ENCODE peak calls at places on chromosomes 3 and 15, in six cellular contexts. One of them, this sample, is unnamed.

GRCh38 chr15:69414702-69415161 is 583 bp downstream of the KIF23 start:
- DNase-seq in transverse colon: peak
- DNase-seq in GM06990: peak
- DNase-seq in foreskin fibroblast: peak
- DNase-seq in HFF-Myc: peak
- DNase-seq in AG10803: peak
- DNase-seq in this sample: peak

GRCh38 chr3:42182555-42182954 is 83.4 kb downstream of the CCK start:
- DNase-seq in transverse colon: no peak
- DNase-seq in GM06990: no peak
- DNase-seq in foreskin fibroblast: no peak
- DNase-seq in HFF-Myc: no peak
- DNase-seq in AG10803: peak
- DNase-seq in this sample: peak

GRCh38 chr3:156478931-156479330 is 76.0 kb downstream of the SSR3 start:
- DNase-seq in transverse colon: no peak
- DNase-seq in GM06990: no peak
- DNase-seq in foreskin fibroblast: no peak
- DNase-seq in HFF-Myc: no peak
- DNase-seq in AG10803: no peak
- DNase-seq in this sample: no peak

GRCh38 chr3:65335587-65335986 is 647.8 kb upstream of the ADAMTS9 start:
- DNase-seq in transverse colon: no peak
- DNase-seq in GM06990: no peak
- DNase-seq in foreskin fibroblast: no peak
- DNase-seq in HFF-Myc: no peak
- DNase-seq in AG10803: no peak
- DNase-seq in this sample: no peak

GRCh38 chr15:81235781-81236507 is 39.3 kb downstream of the IL16 start:
- DNase-seq in transverse colon: no peak
- DNase-seq in GM06990: no peak
- DNase-seq in foreskin fibroblast: peak
- DNase-seq in HFF-Myc: peak
- DNase-seq in AG10803: peak
- DNase-seq in this sample: peak

GRCh38 chr3:72844436-72844999 is 3.7 kb downstream of the SHQ1 start:
- DNase-seq in transverse colon: no peak
- DNase-seq in GM06990: no peak
- DNase-seq in foreskin fibroblast: peak
- DNase-seq in HFF-Myc: no peak
- DNase-seq in AG10803: peak
- DNase-seq in this sample: no peak

GRCh38 chr3:16790432-16791379 is 94.0 kb upstream of the PLCL2 start:
- DNase-seq in transverse colon: no peak
- DNase-seq in GM06990: no peak
- DNase-seq in foreskin fibroblast: no peak
- DNase-seq in HFF-Myc: no peak
- DNase-seq in AG10803: no peak
- DNase-seq in this sample: no peak

GRCh38 chr15:29034151-29034550 is 148.4 kb downstream of the APBA2 start:
- DNase-seq in transverse colon: no peak
- DNase-seq in GM06990: no peak
- DNase-seq in foreskin fibroblast: peak
- DNase-seq in HFF-Myc: no peak
- DNase-seq in AG10803: no peak
- DNase-seq in this sample: no peak

GRCh38 chr15:51801391-51801835 is 28.0 kb upstream of the TMOD3 start:
- DNase-seq in transverse colon: no peak
- DNase-seq in GM06990: no peak
- DNase-seq in foreskin fibroblast: peak
- DNase-seq in HFF-Myc: no peak
- DNase-seq in AG10803: peak
- DNase-seq in this sample: no peak

GRCh38 chr3:2851835-2852234 is 258.3 kb downstream of the IL5RA start:
- DNase-seq in transverse colon: peak
- DNase-seq in GM06990: no peak
- DNase-seq in foreskin fibroblast: no peak
- DNase-seq in HFF-Myc: no peak
- DNase-seq in AG10803: no peak
- DNase-seq in this sample: no peak

GRCh38 chr3:160003520-160004128 is 15.0 kb downstream of the IL12A start:
- DNase-seq in transverse colon: peak
- DNase-seq in GM06990: peak
- DNase-seq in foreskin fibroblast: peak
- DNase-seq in HFF-Myc: no peak
- DNase-seq in AG10803: peak
- DNase-seq in this sample: no peak

GRCh38 chr3:123076496-123077418 is 9.9 kb downstream of the PDIA5 start:
- DNase-seq in transverse colon: peak
- DNase-seq in GM06990: no peak
- DNase-seq in foreskin fibroblast: no peak
- DNase-seq in HFF-Myc: no peak
- DNase-seq in AG10803: no peak
- DNase-seq in this sample: no peak

GRCh38 chr3:195764961-195765706 is 44.4 kb downstream of the MUC20 start:
- DNase-seq in transverse colon: no peak
- DNase-seq in GM06990: no peak
- DNase-seq in foreskin fibroblast: no peak
- DNase-seq in HFF-Myc: no peak
- DNase-seq in AG10803: no peak
- DNase-seq in this sample: no peak

GRCh38 chr15:82894971-82895520 is 57.5 kb downstream of the HOMER2 start:
- DNase-seq in transverse colon: no peak
- DNase-seq in GM06990: no peak
- DNase-seq in foreskin fibroblast: peak
- DNase-seq in HFF-Myc: peak
- DNase-seq in AG10803: peak
- DNase-seq in this sample: no peak

GRCh38 chr3:122660575-122660974 is 20.1 kb upstream of the PARP14 start:
- DNase-seq in transverse colon: no peak
- DNase-seq in GM06990: no peak
- DNase-seq in foreskin fibroblast: no peak
- DNase-seq in HFF-Myc: no peak
- DNase-seq in AG10803: no peak
- DNase-seq in this sample: no peak

GRCh38 chr3:179265875-179266274 is 15.0 kb upstream of the KCNMB3 start:
- DNase-seq in transverse colon: no peak
- DNase-seq in GM06990: peak
- DNase-seq in foreskin fibroblast: no peak
- DNase-seq in HFF-Myc: no peak
- DNase-seq in AG10803: no peak
- DNase-seq in this sample: no peak

GRCh38 chr3:42149537-42150426 is 58.6 kb downstream of the TRAK1 start:
- DNase-seq in transverse colon: peak
- DNase-seq in GM06990: no peak
- DNase-seq in foreskin fibroblast: no peak
- DNase-seq in HFF-Myc: no peak
- DNase-seq in AG10803: no peak
- DNase-seq in this sample: no peak

GRCh38 chr3:66789584-66790237 is 208.4 kb upstream of the KBTBD8 start:
- DNase-seq in transverse colon: no peak
- DNase-seq in GM06990: no peak
- DNase-seq in foreskin fibroblast: peak
- DNase-seq in HFF-Myc: no peak
- DNase-seq in AG10803: peak
- DNase-seq in this sample: no peak

GRCh38 chr15:78542647-78543046 is 2.4 kb downstream of the PSMA4 start:
- DNase-seq in transverse colon: no peak
- DNase-seq in GM06990: no peak
- DNase-seq in foreskin fibroblast: no peak
- DNase-seq in HFF-Myc: no peak
- DNase-seq in AG10803: no peak
- DNase-seq in this sample: no peak

GRCh38 chr15:70314018-70314354 is 216.3 kb upstream of the TLE3 start:
- DNase-seq in transverse colon: no peak
- DNase-seq in GM06990: no peak
- DNase-seq in foreskin fibroblast: no peak
- DNase-seq in HFF-Myc: no peak
- DNase-seq in AG10803: no peak
- DNase-seq in this sample: no peak

GRCh38 chr3:2921903-2922302 is 188.3 kb downstream of the IL5RA start:
- DNase-seq in transverse colon: no peak
- DNase-seq in GM06990: peak
- DNase-seq in foreskin fibroblast: no peak
- DNase-seq in HFF-Myc: no peak
- DNase-seq in AG10803: no peak
- DNase-seq in this sample: no peak

DNA sequence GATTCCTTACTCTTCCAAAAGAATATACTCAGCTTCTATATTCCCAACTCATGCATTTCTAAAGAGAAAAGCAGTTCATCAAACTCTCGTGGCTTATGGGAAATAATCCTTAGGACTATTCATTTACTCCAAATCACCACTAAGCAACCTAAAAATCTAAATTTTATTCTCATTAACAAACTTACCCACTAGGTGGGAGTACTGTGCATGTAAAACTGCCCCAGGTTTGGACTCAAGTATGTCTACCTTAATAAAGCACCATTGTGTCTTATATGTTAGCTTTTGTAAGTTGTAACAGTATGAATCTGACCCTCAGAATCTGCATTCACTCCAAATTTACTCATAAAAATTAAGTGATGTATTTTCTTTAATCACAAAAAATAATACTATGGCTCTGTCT is 25.3 kb downstream of the RAD18 start:
- DNase-seq in transverse colon: no peak
- DNase-seq in GM06990: no peak
- DNase-seq in foreskin fibroblast: peak
- DNase-seq in HFF-Myc: peak
- DNase-seq in AG10803: peak
- DNase-seq in this sample: no peak
- TF ChIP-seq CTCF in transverse colon: no peak
- TF ChIP-seq CTCF in GM06990: peak
- TF ChIP-seq CTCF in foreskin fibroblast: peak
- TF ChIP-seq CTCF in HFF-Myc: peak
- TF ChIP-seq CTCF in AG10803: peak
- TF ChIP-seq CTCF in this sample: peak

GRCh38 chr15:65008989-65009388 is 19.3 kb upstream of the SPG21 start:
- DNase-seq in transverse colon: no peak
- DNase-seq in GM06990: no peak
- DNase-seq in foreskin fibroblast: peak
- DNase-seq in HFF-Myc: no peak
- DNase-seq in AG10803: peak
- DNase-seq in this sample: no peak
- TF ChIP-seq CTCF in transverse colon: no peak
- TF ChIP-seq CTCF in GM06990: peak
- TF ChIP-seq CTCF in foreskin fibroblast: peak
- TF ChIP-seq CTCF in HFF-Myc: peak
- TF ChIP-seq CTCF in AG10803: peak
- TF ChIP-seq CTCF in this sample: peak

GRCh38 chr15:67833504-67834248 is 6.2 kb downstream of the RNU6-1 start:
- DNase-seq in transverse colon: peak
- DNase-seq in GM06990: peak
- DNase-seq in foreskin fibroblast: peak
- DNase-seq in HFF-Myc: no peak
- DNase-seq in AG10803: no peak
- DNase-seq in this sample: no peak

GRCh38 chr15:67834249-67834592 is 5.6 kb downstream of the RNU6-1 start:
- DNase-seq in transverse colon: no peak
- DNase-seq in GM06990: no peak
- DNase-seq in foreskin fibroblast: peak
- DNase-seq in HFF-Myc: no peak
- DNase-seq in AG10803: no peak
- DNase-seq in this sample: no peak

GRCh38 chr15:67832965-67833503 is 6.8 kb downstream of the RNU6-1 start:
- DNase-seq in transverse colon: no peak
- DNase-seq in GM06990: no peak
- DNase-seq in foreskin fibroblast: no peak
- DNase-seq in HFF-Myc: no peak
- DNase-seq in AG10803: no peak
- DNase-seq in this sample: no peak

GRCh38 chr15:67831363-67831762 is 6.1 kb downstream of the SKOR1 start:
- DNase-seq in transverse colon: no peak
- DNase-seq in GM06990: no peak
- DNase-seq in foreskin fibroblast: no peak
- DNase-seq in HFF-Myc: no peak
- DNase-seq in AG10803: no peak
- DNase-seq in this sample: no peak

GRCh38 chr15:67832031-67832551 is 6.8 kb downstream of the SKOR1 start:
- DNase-seq in transverse colon: no peak
- DNase-seq in GM06990: no peak
- DNase-seq in foreskin fibroblast: peak
- DNase-seq in HFF-Myc: no peak
- DNase-seq in AG10803: peak
- DNase-seq in this sample: no peak
- TF ChIP-seq CTCF in transverse colon: no peak
- TF ChIP-seq CTCF in GM06990: peak
- TF ChIP-seq CTCF in foreskin fibroblast: peak
- TF ChIP-seq CTCF in HFF-Myc: peak
- TF ChIP-seq CTCF in AG10803: peak
- TF ChIP-seq CTCF in this sample: peak

GRCh38 chr3:52472239-52472783 is 16.9 kb downstream of the NISCH start:
- DNase-seq in transverse colon: no peak
- DNase-seq in GM06990: no peak
- DNase-seq in foreskin fibroblast: no peak
- DNase-seq in HFF-Myc: no peak
- DNase-seq in AG10803: no peak
- DNase-seq in this sample: no peak

GRCh38 chr3:52473031-52473430 is 17.6 kb downstream of the NISCH start:
- DNase-seq in transverse colon: no peak
- DNase-seq in GM06990: no peak
- DNase-seq in foreskin fibroblast: no peak
- DNase-seq in HFF-Myc: no peak
- DNase-seq in AG10803: no peak
- DNase-seq in this sample: no peak

GRCh38 chr3:52469001-52469400 is 13.6 kb downstream of the NISCH start:
- DNase-seq in transverse colon: no peak
- DNase-seq in GM06990: no peak
- DNase-seq in foreskin fibroblast: peak
- DNase-seq in HFF-Myc: no peak
- DNase-seq in AG10803: no peak
- DNase-seq in this sample: no peak

GRCh38 chr3:52470920-52471319 is 15.5 kb downstream of the NISCH start:
- DNase-seq in transverse colon: no peak
- DNase-seq in GM06990: no peak
- DNase-seq in foreskin fibroblast: no peak
- DNase-seq in HFF-Myc: no peak
- DNase-seq in AG10803: no peak
- DNase-seq in this sample: no peak

DNA sequence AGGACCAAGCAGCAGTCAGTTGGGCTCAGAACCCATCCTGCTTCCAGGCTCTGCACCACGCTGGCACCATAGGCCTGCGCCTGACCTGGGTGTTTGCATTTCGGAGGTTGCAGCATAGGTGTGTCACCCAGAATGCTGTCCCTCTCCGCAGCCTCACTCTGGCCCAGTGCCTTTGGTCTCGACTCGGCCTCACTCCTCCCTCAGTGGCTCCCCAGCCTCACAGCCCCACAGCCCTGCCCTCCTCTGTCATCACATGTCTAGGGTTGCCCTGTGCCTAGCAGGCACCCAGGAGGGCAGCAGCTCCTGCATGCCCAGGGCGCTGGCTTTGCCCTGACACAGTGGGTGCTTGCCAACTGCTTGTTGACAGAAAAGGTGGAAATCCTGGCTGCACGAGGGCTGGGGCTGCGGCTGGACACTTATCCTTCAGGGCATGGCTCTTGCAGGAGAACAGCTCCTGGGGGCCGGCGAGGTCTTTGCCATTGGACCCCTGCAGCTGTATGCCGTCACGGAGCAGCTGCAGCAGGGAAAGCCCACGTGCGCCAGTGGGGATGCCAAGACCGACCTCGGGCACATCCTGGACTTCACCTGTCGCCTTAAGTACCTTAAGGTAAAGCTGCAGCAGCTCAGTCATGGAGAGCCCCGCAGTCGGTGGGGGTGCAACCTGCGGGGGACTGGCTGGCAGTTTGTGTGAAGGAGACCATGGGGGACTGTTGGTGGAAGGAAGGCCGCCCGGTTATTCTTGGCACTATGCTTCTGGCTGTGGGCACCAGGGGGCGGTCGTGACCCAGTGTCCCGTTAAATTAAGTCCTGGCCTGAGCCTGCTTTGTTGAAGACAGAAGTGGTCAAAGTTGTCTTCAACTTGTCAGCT is 16.2 kb downstream of the NISCH start:
- DNase-seq in transverse colon: peak
- DNase-seq in GM06990: peak
- DNase-seq in foreskin fibroblast: peak
- DNase-seq in HFF-Myc: no peak
- DNase-seq in AG10803: peak
- DNase-seq in this sample: no peak
- TF ChIP-seq CTCF in transverse colon: peak
- TF ChIP-seq CTCF in GM06990: peak
- TF ChIP-seq CTCF in foreskin fibroblast: peak
- TF ChIP-seq CTCF in HFF-Myc: peak
- TF ChIP-seq CTCF in AG10803: peak
- TF ChIP-seq CTCF in this sample: peak